ENCODE peak calls at places on chromosomes 7 and 10, in four cellular contexts. A is A549, I is foreskin fibroblast, F is coronary artery. B is an unnamed sample.

GRCh38 chr7:143884978-143885559 is 16.9 kb downstream of the TCAF1 start:
- DNase-seq in A (no peak), I (peak), F (no peak), B (peak)

GRCh38 chr7:1192171-1192676 is 32.2 kb upstream of the ZFAND2A start:
- DNase-seq in A (no peak), I (peak), F (no peak), B (peak)

GRCh38 chr7:100122067-100122466 is 2.6 kb downstream of the CNPY4 start:
- DNase-seq in A (no peak), I (no peak), F (no peak), B (no peak)

GRCh38 chr7:30775992-30776391 is 4.8 kb downstream of the MINDY4 start:
- DNase-seq in A (no peak), I (no peak), F (no peak), B (no peak)

GRCh38 chr10:29636178-29636577 is 1.4 kb upstream of the SVIL start:
- DNase-seq in A (no peak), I (peak), F (no peak), B (peak)

GRCh38 chr7:8084772-8085171 is 116.2 kb downstream of the GLCCI1 start:
- DNase-seq in A (no peak), I (no peak), F (no peak), B (no peak)

GRCh38 chr10:70135684-70136083 is 3.1 kb upstream of the AIFM2 start:
- DNase-seq in A (no peak), I (no peak), F (peak), B (no peak)

GRCh38 chr10:58189269-58189668 is 78.4 kb downstream of the IPMK start:
- DNase-seq in A (no peak), I (peak), F (no peak), B (peak)

GRCh38 chr10:89346264-89346971 is 18.6 kb downstream of the IFIT3 start:
- DNase-seq in A (no peak), I (peak), F (no peak), B (no peak)

GRCh38 chr10:101710064-101710695 is 15.2 kb upstream of the FBXW4 start:
- DNase-seq in A (no peak), I (no peak), F (no peak), B (peak)

GRCh38 chr7:19620470-19620869 is 88.4 kb downstream of the POLR1F start:
- DNase-seq in A (no peak), I (no peak), F (no peak), B (peak)

GRCh38 chr7:151393031-151393977 is 16.5 kb downstream of the WDR86 start:
- DNase-seq in A (no peak), I (no peak), F (no peak), B (no peak)

DNA sequence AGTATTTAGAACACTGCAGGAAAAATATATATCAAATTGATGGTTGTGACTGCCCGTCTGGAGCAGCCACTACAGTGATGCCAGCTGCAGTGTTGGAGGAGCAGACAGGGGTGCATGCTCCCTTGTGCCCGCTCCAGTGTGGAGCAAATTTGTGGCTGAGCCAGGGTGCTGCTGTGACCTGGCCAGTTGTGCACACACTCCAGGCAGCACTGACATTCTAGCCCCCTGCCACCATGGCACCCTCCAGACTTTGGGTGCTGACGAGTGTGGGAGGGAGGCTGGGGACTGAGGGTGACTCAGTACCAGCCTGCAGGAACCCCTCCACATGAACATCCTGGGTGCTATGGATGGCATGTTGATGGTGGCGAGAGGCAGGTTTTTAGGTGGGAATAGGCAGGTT is 160.0 kb upstream of the PCDH15 start:
- DNase-seq in A (no peak), I (no peak), F (no peak), B (no peak)
- TF ChIP-seq CTCF in A (no peak), I (no peak), F (no peak), B (no peak)

DNA sequence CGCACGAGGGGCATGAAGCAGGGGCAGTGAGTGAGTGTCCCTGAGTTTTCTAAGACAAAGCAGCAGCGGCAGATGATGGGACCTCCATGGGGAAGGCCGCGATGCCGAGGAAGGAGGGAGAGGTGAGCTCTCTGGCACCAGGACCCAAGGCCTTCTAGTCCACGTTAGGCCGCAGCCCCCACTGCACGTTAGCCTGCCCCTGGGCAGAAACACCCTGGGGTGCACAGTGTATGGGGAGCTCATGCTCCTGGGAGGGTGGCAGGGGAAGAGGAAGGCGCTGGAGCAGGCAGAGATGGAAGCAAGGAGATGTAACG is 97.3 kb upstream of the IKZF1 start:
- DNase-seq in A (no peak), I (no peak), F (peak), B (no peak)
- TF ChIP-seq CTCF in A (no peak), I (no peak), F (no peak), B (no peak)

GRCh38 chr10:43409385-43410109 is 561 bp upstream of the HNRNPF start:
- DNase-seq in A (no peak), I (no peak), F (no peak), B (no peak)
- TF ChIP-seq CTCF in A (no peak), I (no peak), F (no peak), B (no peak)

GRCh38 chr10:98423691-98424120 is 8.7 kb upstream of the PYROXD2 start:
- DNase-seq in A (no peak), I (no peak), F (peak), B (no peak)
- TF ChIP-seq CTCF in A (no peak), I (no peak), F (no peak), B (no peak)

GRCh38 chr7:78587443-78588044 is 789.0 kb downstream of the PHTF2 start:
- DNase-seq in A (peak), I (no peak), F (no peak), B (peak)
- TF ChIP-seq CTCF in A (peak), I (peak), F (no peak), B (peak)

GRCh38 chr7:38291117-38291647 is 17.7 kb upstream of the TARP start:
- DNase-seq in A (no peak), I (no peak), F (no peak), B (no peak)
- TF ChIP-seq CTCF in A (no peak), I (no peak), F (no peak), B (no peak)

GRCh38 chr10:110918633-110919348 is at the start of gene BBIP1:
- DNase-seq in A (peak), I (peak), F (peak), B (peak)

GRCh38 chr10:110919349-110919931 is at the start of gene SHOC2:
- DNase-seq in A (peak), I (no peak), F (peak), B (no peak)

GRCh38 chr10:110918269-110918632 is 729 bp downstream of the BBIP1 start:
- DNase-seq in A (peak), I (peak), F (no peak), B (peak)

GRCh38 chr10:110916554-110917346 is 2.2 kb downstream of the BBIP1 start:
- DNase-seq in A (no peak), I (peak), F (no peak), B (peak)

DNA sequence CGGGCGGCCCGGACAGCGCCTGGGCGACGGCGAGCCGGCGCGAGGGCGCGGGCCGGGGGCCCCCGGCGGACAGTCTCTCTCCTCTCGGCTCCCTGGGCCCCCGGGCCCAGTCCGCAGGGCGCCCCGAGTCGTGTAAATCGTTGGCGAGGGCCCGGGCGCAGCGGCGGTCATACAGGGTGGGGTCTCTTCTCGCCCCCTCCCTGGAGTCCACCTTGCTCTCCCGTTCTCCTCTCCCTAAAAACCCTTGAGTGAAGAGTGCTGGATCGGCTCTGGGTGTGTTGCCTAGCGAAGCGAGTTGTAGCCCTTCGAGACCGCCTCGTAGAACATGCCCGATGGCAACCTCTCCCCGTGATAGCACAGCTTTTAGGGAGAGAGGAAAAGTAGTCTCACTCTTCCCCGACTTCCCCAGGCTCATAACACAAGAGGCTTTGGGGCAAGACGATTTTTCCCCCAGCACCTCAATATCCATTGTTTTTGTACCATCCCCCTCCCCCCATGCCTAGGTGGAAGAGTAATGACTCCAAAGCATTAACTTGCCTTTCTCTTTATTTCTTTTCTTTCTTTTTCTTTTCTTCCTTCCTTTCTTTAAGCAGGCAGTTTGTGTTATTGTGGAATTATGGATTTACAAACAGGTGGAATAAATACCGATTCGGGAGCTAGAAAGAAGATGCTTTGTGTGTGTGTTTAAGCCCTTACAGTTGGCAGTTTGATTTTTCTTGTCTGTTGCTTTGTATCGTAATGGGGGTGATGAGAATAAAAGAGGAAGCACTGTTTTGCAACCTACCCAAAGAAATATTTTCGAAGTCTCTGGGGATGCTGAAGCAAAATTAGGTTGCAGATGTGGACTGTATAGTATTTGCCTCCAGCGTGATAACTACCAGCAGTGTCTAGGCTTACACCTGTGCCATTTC is 822 bp downstream of the SHOC2 start:
- DNase-seq in A (no peak), I (no peak), F (peak), B (peak)
- TF ChIP-seq CTCF in A (no peak), I (no peak), F (no peak), B (no peak)

GRCh38 chr10:97263971-97264370 is 28.5 kb downstream of the ARHGAP19 start:
- DNase-seq in A (no peak), I (no peak), F (no peak), B (no peak)
- TF ChIP-seq CTCF in A (no peak), I (no peak), F (no peak), B (no peak)